ENCODE peak calls at places on chromosomes 3 and 15, in four cellular contexts. W, G, D and F are unnamed samples.

GRCh38 chr15:67133738-67134576 is 68.6 kb downstream of the SMAD3 start:
- DNase-seq in W (no peak), G (no peak), D (no peak), F (no peak)

GRCh38 chr3:140420621-140421357 is 257.1 kb upstream of the TRIM42 start:
- DNase-seq in W (no peak), G (no peak), D (no peak), F (no peak)

GRCh38 chr15:98754283-98755022 is 106.1 kb downstream of the IGF1R start:
- DNase-seq in W (no peak), G (no peak), D (no peak), F (no peak)

GRCh38 chr3:123722021-123722420 is 137.2 kb upstream of the HACD2 start:
- DNase-seq in W (no peak), G (no peak), D (no peak), F (no peak)

GRCh38 chr3:147987549-147987948 is 578.4 kb downstream of the ZIC1 start:
- DNase-seq in W (no peak), G (no peak), D (no peak), F (no peak)

GRCh38 chr3:23395115-23395514 is 192.0 kb downstream of the UBE2E2 start:
- DNase-seq in W (no peak), G (no peak), D (no peak), F (no peak)

GRCh38 chr3:130939753-130940152 is 45.9 kb downstream of the ATP2C1 start:
- DNase-seq in W (no peak), G (no peak), D (no peak), F (no peak)

GRCh38 chr15:84929795-84930371 is 45.4 kb downstream of the SLC28A1 start:
- DNase-seq in W (no peak), G (peak), D (no peak), F (peak)

GRCh38 chr15:97841558-97841957 is 118.9 kb upstream of the ARRDC4 start:
- DNase-seq in W (no peak), G (no peak), D (no peak), F (no peak)

GRCh38 chr3:37736632-37737031 is 125.0 kb upstream of the CTDSPL start:
- DNase-seq in W (no peak), G (no peak), D (no peak), F (no peak)

GRCh38 chr3:129378949-129379348 is 49.5 kb downstream of the EFCAB12 start:
- DNase-seq in W (no peak), G (no peak), D (no peak), F (no peak)

GRCh38 chr3:151912041-151912440 is 38.6 kb downstream of the SUCNR1 start:
- DNase-seq in W (no peak), G (no peak), D (no peak), F (no peak)

GRCh38 chr3:13215940-13216546 is 142.8 kb upstream of the IQSEC1 start:
- DNase-seq in W (no peak), G (no peak), D (no peak), F (no peak)

GRCh38 chr15:62878070-62878469 is 164.5 kb upstream of the TPM1 start:
- DNase-seq in W (no peak), G (no peak), D (no peak), F (no peak)

GRCh38 chr15:65805019-65805738 is 13.1 kb upstream of the DENND4A start:
- DNase-seq in W (no peak), G (peak), D (no peak), F (no peak)

GRCh38 chr3:141401584-141402475 is 33.5 kb downstream of the ZBTB38 start:
- DNase-seq in W (no peak), G (no peak), D (peak), F (no peak)

GRCh38 chr15:95690631-95691340 is 639.7 kb upstream of the NR2F2 start:
- DNase-seq in W (peak), G (no peak), D (no peak), F (no peak)

GRCh38 chr3:106814231-106814630 is 563.0 kb upstream of the CCDC54 start:
- DNase-seq in W (no peak), G (no peak), D (no peak), F (no peak)

GRCh38 chr3:172606021-172606420 is 82.8 kb upstream of the TNFSF10 start:
- DNase-seq in W (no peak), G (no peak), D (no peak), F (no peak)

GRCh38 chr3:149122716-149123578 is 6.5 kb upstream of the HPS3 start:
- DNase-seq in W (no peak), G (no peak), D (no peak), F (no peak)

GRCh38 chr3:50474717-50475116 is 28.7 kb downstream of the CACNA2D2 start:
- DNase-seq in W (no peak), G (no peak), D (no peak), F (no peak)

GRCh38 chr3:151091685-151092352 is 6.4 kb downstream of the MED12L start:
- DNase-seq in W (no peak), G (no peak), D (no peak), F (no peak)

GRCh38 chr3:134477938-134478337 is 7.8 kb downstream of the ANAPC13 start:
- DNase-seq in W (no peak), G (no peak), D (no peak), F (no peak)

GRCh38 chr15:43903864-43904290 is 77.1 kb downstream of the WDR76 start:
- DNase-seq in W (peak), G (peak), D (peak), F (peak)

GRCh38 chr3:140242818-140243276 is 307.9 kb downstream of the CLSTN2 start:
- DNase-seq in W (no peak), G (no peak), D (no peak), F (no peak)

GRCh38 chr15:66145242-66146182 is 108.0 kb downstream of the MEGF11 start:
- DNase-seq in W (no peak), G (no peak), D (no peak), F (no peak)

GRCh38 chr3:15629860-15630597 is 28.5 kb downstream of the BTD start:
- DNase-seq in W (peak), G (peak), D (peak), F (peak)

GRCh38 chr15:85646538-85647091 is 148.1 kb downstream of the KLHL25 start:
- DNase-seq in W (no peak), G (no peak), D (no peak), F (no peak)

GRCh38 chr3:45223889-45224730 is 2.0 kb downstream of the TMEM158 start:
- DNase-seq in W (no peak), G (no peak), D (no peak), F (no peak)

GRCh38 chr15:66008920-66009572 is 139.8 kb downstream of the RAB11A start:
- DNase-seq in W (peak), G (peak), D (no peak), F (no peak)

GRCh38 chr15:33852570-33852969 is 115.7 kb upstream of the CHRM5 start:
- DNase-seq in W (no peak), G (no peak), D (no peak), F (no peak)

DNA sequence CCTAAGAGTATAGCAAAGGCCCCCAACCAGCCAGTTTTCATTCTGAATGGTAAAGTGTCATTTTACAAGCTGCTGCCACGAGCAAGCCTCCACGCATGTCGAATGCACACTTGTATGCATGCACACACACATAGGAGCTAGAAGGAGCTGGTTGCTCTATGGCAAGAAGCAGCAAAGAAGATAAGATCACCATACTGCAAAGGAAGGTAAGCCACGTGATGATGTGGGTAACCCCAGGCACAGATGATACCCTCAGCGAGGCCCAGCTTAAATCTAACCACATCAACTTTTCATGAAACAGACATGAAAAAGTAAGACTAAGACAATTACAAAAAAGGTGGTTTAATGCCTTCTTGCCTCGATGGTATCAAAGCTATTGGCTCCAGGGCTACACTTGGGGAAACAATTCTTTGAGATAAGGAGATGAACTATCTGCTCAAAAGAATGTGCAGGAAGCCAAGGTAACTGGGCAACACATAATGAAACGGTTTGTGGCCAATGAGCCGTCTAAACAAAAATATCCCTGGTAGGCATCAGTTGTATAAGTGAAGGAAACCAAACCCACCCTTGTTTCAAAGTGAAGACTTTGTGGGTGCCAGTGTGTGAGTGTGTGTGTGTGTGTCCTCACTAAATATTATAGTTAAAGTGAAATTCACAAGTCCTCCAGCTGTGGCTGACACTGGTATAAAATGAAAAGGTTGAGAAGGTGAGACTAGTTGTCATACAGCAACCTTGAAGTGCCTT is 365.7 kb upstream of the ICE2 start:
- DNase-seq in W (no peak), G (no peak), D (no peak), F (no peak)
- TF ChIP-seq SPI1 in W (no peak), G (no peak), D (no peak), F (no peak)

GRCh38 chr3:72821170-72821781 is 27.0 kb downstream of the SHQ1 start:
- DNase-seq in W (no peak), G (no peak), D (no peak), F (no peak)

GRCh38 chr3:72816843-72817485 is 31.3 kb downstream of the SHQ1 start:
- DNase-seq in W (no peak), G (no peak), D (no peak), F (no peak)

GRCh38 chr3:72818092-72818721 is 30.0 kb downstream of the SHQ1 start:
- DNase-seq in W (no peak), G (no peak), D (no peak), F (no peak)

GRCh38 chr3:72818915-72819314 is 29.3 kb downstream of the SHQ1 start:
- DNase-seq in W (no peak), G (no peak), D (no peak), F (no peak)

DNA sequence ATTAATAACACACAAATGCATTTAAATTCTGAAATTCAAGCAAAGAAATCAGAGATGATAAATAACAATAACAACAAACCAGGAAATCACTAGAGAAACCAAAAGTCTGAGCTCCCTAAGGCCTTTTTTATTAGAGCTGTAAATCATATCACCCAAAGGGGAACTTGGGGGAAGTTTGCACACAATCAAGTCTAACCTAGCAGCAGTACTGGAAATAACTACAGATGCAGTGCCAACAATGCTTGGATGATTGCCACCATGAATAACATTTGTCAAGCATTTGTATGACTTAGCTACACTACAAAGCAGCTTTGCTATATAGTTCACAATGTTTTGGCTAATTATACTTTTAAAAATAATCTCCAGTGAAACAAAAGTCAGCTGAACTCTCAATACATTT is 27.8 kb downstream of the SHQ1 start:
- DNase-seq in W (no peak), G (no peak), D (no peak), F (peak)
- TF ChIP-seq SPI1 in W (no peak), G (no peak), D (no peak), F (no peak)

GRCh38 chr3:9947025-9947995 is 4.9 kb downstream of the PRRT3 start:
- DNase-seq in W (no peak), G (no peak), D (no peak), F (no peak)
- TF ChIP-seq SPI1 in W (no peak), G (no peak), D (no peak), F (no peak)

DNA sequence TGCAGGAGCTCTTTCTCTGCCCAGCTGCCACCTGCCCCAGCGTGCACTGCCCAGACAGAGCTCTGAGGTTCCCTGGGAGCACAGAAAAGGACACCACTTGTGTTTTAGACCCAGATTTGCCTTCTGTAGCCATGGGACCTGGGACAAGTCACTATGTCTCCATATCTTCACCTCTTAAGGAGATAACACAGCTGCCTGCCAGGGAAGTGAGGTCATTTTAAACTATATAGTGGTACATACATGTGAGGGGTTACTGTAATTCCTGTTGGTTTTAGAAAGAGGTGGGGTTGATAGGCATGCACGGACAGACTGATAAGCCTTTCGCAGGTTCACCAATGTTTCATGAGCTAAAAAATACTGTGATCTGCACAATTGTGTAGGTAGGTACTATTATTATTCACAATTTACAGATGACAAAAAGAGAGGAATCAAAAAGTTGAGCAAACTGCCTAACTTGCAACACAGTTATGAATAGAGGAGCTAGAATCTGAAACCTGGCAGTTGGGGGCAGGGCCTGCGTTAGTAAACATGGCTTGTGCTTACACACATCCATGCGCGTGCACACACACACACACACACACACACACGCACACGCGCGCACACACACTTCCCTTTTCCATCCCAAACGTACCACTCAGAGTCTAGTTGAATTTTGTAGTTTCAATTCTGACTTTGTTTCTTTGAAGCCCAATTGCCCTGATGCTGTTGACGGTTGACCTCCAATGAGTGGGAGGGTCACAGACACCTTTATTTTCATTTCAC is 193.6 kb downstream of the FAM43A start:
- DNase-seq in W (no peak), G (no peak), D (no peak), F (peak)
- TF ChIP-seq SPI1 in W (peak), G (no peak), D (peak), F (peak)

DNA sequence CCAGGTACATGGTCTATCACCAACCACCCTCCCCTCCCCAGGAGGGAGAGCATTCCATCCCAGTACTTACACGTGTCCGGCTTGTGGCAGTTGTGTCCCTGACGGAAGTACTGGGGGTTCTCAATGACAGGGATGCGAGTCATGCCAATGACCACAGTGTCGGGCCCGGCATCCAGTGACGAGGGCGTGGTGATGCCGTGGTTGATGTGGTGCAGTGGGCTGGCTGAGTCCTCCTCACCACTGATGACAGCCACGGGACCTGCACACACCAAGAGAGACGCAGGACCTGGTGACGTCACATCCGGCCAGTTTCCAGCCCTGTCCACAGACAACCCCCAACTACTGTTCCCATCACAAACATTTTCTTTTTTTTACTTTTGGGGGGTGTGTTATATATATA is 223.8 kb downstream of the NTRK3 start:
- DNase-seq in W (no peak), G (no peak), D (no peak), F (no peak)
- TF ChIP-seq SPI1 in W (no peak), G (no peak), D (no peak), F (no peak)

GRCh38 chr3:5136619-5137429 is 14.7 kb downstream of the ARL8B start:
- DNase-seq in W (no peak), G (peak), D (no peak), F (peak)

GRCh38 chr3:5140230-5140621 is 18.1 kb downstream of the ARL8B start:
- DNase-seq in W (no peak), G (no peak), D (no peak), F (no peak)

GRCh38 chr3:5141760-5142159 is 19.7 kb downstream of the ARL8B start:
- DNase-seq in W (no peak), G (no peak), D (no peak), F (no peak)

GRCh38 chr3:5136211-5136610 is 14.1 kb downstream of the ARL8B start:
- DNase-seq in W (no peak), G (no peak), D (no peak), F (no peak)

GRCh38 chr3:5138214-5138981 is 16.3 kb downstream of the ARL8B start:
- DNase-seq in W (no peak), G (no peak), D (no peak), F (no peak)
- TF ChIP-seq SPI1 in W (no peak), G (no peak), D (no peak), F (no peak)

DNA sequence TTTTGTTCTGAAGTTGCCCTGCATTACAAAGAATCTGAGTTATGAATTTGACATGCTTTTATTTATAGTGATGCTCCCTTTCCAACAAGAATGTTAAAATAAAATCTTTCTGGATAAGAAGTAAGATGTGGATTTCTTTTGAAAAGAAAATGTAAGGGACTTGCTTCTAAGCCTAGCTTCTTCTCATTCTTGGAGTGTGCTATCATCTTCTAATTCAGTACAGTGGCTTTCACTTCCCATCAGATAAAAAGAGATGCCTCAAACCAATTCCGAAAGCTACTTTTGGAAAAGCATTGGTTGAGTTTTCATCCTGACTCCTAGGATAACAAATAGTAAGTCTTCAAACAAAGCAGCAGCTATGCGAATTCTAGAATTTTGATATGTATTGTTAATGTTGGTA is 197.0 kb upstream of the ZPLD1 start:
- DNase-seq in W (no peak), G (no peak), D (no peak), F (no peak)
- TF ChIP-seq SPI1 in W (no peak), G (no peak), D (no peak), F (no peak)

DNA sequence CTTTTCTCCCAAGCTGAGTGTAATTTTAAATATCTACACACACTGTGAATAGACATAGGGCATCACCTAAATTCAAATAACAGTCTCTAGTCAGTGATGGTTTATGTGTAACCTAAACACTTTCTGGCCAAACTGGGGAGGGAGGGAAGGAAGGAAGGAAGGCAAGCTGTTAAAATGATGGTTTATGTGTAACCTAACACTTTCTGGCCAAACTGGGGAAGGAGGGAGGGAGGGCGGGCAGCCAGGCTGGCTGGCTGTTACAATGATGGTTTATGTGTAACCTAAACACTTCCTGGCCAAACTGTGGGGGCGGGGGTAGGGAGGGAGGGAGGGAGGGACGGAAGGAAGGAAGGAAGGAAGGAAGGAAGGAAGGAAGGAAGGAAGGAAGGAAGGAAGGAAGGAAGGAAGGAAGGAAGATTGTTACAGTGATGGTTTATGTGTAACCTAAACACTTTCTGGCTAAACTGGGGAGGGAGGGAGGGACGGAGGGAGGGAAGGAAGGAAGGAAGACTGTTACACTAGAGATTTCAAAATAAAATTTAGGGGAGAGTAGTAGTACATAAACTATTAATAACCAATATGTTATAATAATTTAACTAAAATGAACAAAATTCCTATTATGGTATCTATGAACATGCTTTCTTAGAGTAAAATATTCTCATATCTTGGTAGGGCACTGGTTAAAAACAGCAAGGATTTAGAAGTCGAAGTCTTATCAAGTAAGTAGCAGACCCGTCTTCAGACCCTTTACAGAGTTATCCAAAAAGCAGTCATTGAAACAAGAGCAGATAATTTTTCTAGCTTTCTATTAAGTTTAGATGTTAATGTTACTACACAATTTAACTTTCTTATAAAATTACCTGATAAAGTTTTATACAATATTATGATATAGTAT is 148.1 kb downstream of the LMLN start:
- DNase-seq in W (no peak), G (peak), D (no peak), F (peak)
- TF ChIP-seq SPI1 in W (no peak), G (no peak), D (no peak), F (no peak)